ENCODE peak calls at places on chromosomes 7 and 10, in five cellular contexts. One of them, this sample, is unnamed. For H3K4me1 and H3K36me3, the result is how much of the 10 kb centered on the place peaks cover.

GRCh38 chr7:130961128-130961601 is 227.2 kb upstream of the KLF14 start:
- DNase-seq in breast epithelium: no peak
- DNase-seq in adrenal gland: no peak
- DNase-seq in pancreas: no peak
- DNase-seq in mesenchymal stem cell: peak
- DNase-seq in this sample: no peak

GRCh38 chr7:128398016-128398840 is 11.6 kb downstream of the IMPDH1 start:
- DNase-seq in mesenchymal stem cell: peak
- DNase-seq in pancreas: peak
- DNase-seq in breast epithelium: no peak
- DNase-seq in adrenal gland: peak
- DNase-seq in this sample: peak

GRCh38 chr7:45663167-45663921 is 89.2 kb downstream of the ADCY1 start:
- DNase-seq in mesenchymal stem cell: peak
- DNase-seq in pancreas: peak
- DNase-seq in adrenal gland: no peak
- DNase-seq in breast epithelium: no peak
- DNase-seq in this sample: no peak

GRCh38 chr7:120833551-120833950 is 24.4 kb downstream of the TSPAN12 start:
- DNase-seq in mesenchymal stem cell: peak
- DNase-seq in pancreas: no peak
- DNase-seq in breast epithelium: no peak
- DNase-seq in adrenal gland: no peak
- DNase-seq in this sample: no peak

GRCh38 chr7:143003393-143004051 is 23.4 kb downstream of the OR9A2 start:
- DNase-seq in pancreas: no peak
- DNase-seq in adrenal gland: no peak
- DNase-seq in breast epithelium: no peak
- DNase-seq in mesenchymal stem cell: peak
- DNase-seq in this sample: no peak

GRCh38 chr7:122123746-122124145 is 20.3 kb downstream of the AASS start:
- DNase-seq in mesenchymal stem cell: no peak
- DNase-seq in breast epithelium: no peak
- DNase-seq in pancreas: no peak
- DNase-seq in adrenal gland: no peak
- DNase-seq in this sample: no peak

GRCh38 chr10:111113961-111114830 is 37.4 kb downstream of the ADRA2A start:
- DNase-seq in mesenchymal stem cell: no peak
- DNase-seq in adrenal gland: no peak
- DNase-seq in breast epithelium: no peak
- DNase-seq in pancreas: no peak
- DNase-seq in this sample: no peak

GRCh38 chr7:24587853-24588252 is 14.6 kb downstream of the PALS2 start:
- DNase-seq in pancreas: no peak
- DNase-seq in breast epithelium: no peak
- DNase-seq in mesenchymal stem cell: peak
- DNase-seq in adrenal gland: no peak
- DNase-seq in this sample: peak

GRCh38 chr7:82803411-82803810 is 359.3 kb downstream of the PCLO start:
- DNase-seq in breast epithelium: no peak
- DNase-seq in mesenchymal stem cell: no peak
- DNase-seq in adrenal gland: no peak
- DNase-seq in pancreas: no peak
- DNase-seq in this sample: no peak

GRCh38 chr10:132058111-132058745 is 7.5 kb upstream of the JAKMIP3 start:
- DNase-seq in breast epithelium: no peak
- DNase-seq in pancreas: no peak
- DNase-seq in adrenal gland: no peak
- DNase-seq in mesenchymal stem cell: no peak
- DNase-seq in this sample: no peak

GRCh38 chr7:135976312-135977019 is 693 bp downstream of the MTPN start:
- DNase-seq in breast epithelium: no peak
- DNase-seq in pancreas: no peak
- DNase-seq in mesenchymal stem cell: no peak
- DNase-seq in adrenal gland: peak
- DNase-seq in this sample: peak

GRCh38 chr7:92697414-92697813 is 107.2 kb upstream of the FAM133B start:
- DNase-seq in mesenchymal stem cell: no peak
- DNase-seq in breast epithelium: no peak
- DNase-seq in adrenal gland: no peak
- DNase-seq in pancreas: no peak
- DNase-seq in this sample: no peak

GRCh38 chr10:62491597-62491996 is 117.4 kb downstream of the ZNF365 start:
- DNase-seq in adrenal gland: no peak
- DNase-seq in pancreas: no peak
- DNase-seq in mesenchymal stem cell: no peak
- DNase-seq in breast epithelium: no peak
- DNase-seq in this sample: no peak

GRCh38 chr10:1374501-1374900 is 318.3 kb downstream of the WDR37 start:
- DNase-seq in pancreas: no peak
- DNase-seq in adrenal gland: no peak
- DNase-seq in mesenchymal stem cell: no peak
- DNase-seq in breast epithelium: no peak
- DNase-seq in this sample: no peak

GRCh38 chr10:66822801-66823200 is 103.0 kb upstream of the LRRTM3 start:
- DNase-seq in breast epithelium: no peak
- DNase-seq in mesenchymal stem cell: no peak
- DNase-seq in adrenal gland: no peak
- DNase-seq in pancreas: no peak
- DNase-seq in this sample: no peak

GRCh38 chr7:156177396-156178055 is 365.3 kb upstream of the SHH start:
- DNase-seq in adrenal gland: no peak
- DNase-seq in pancreas: no peak
- DNase-seq in mesenchymal stem cell: no peak
- DNase-seq in breast epithelium: no peak
- DNase-seq in this sample: peak

GRCh38 chr10:112382539-112383235 is 8.8 kb downstream of the ACSL5 start:
- DNase-seq in pancreas: no peak
- DNase-seq in breast epithelium: no peak
- DNase-seq in mesenchymal stem cell: no peak
- DNase-seq in adrenal gland: no peak
- DNase-seq in this sample: peak

GRCh38 chr10:112383325-112383724 is 9.4 kb downstream of the ACSL5 start:
- DNase-seq in mesenchymal stem cell: peak
- DNase-seq in adrenal gland: peak
- DNase-seq in breast epithelium: no peak
- DNase-seq in pancreas: no peak
- DNase-seq in this sample: peak

GRCh38 chr10:112376578-112376855 is 2.6 kb downstream of the ACSL5 start:
- DNase-seq in pancreas: no peak
- DNase-seq in adrenal gland: no peak
- DNase-seq in breast epithelium: no peak
- DNase-seq in mesenchymal stem cell: no peak
- DNase-seq in this sample: no peak

GRCh38 chr10:112375721-112376577 is 2.0 kb downstream of the ACSL5 start:
- DNase-seq in mesenchymal stem cell: peak
- DNase-seq in adrenal gland: peak
- DNase-seq in pancreas: peak
- DNase-seq in breast epithelium: peak
- DNase-seq in this sample: no peak

DNA sequence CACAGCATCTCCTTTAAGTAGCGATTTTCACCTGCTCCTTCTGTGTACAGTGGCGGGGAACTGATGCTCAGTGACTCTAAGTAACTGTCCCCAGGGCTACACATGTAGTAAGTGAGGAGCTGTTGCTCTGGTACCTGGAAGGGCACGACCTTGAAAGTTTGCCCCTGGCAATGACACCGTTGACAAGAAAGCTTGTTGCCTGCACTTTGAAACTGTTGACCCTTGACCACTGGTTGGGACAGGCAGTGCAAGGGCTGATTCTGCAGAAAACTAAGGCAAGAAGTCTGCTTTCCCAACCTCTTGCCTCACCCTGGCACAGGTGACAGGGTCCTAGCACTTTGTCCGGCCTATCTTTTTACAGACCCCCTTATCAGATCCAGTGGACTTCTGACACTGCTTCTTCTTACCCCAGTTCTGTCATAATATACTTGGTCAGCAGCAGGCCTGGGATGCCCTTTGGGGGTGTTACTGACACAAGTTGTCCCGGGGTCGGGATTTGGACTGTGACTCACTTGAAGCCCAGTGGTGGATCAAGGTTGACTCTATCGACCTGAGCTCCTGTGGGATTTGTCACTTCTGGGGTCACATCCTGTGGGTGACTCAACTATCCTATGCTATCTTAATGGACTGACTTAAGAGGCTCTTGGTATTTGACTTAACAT is 5.8 kb downstream of the ACSL5 start:
- DNase-seq in mesenchymal stem cell: peak
- DNase-seq in adrenal gland: no peak
- DNase-seq in pancreas: no peak
- DNase-seq in breast epithelium: no peak
- DNase-seq in this sample: peak
- H3K4me1 ChIP-seq in mesenchymal stem cell: under half
- H3K4me1 ChIP-seq in adrenal gland: under half
- H3K4me1 ChIP-seq in pancreas: under half
- H3K4me1 ChIP-seq in breast epithelium: under half
- H3K4me1 ChIP-seq in this sample: half or more

DNA sequence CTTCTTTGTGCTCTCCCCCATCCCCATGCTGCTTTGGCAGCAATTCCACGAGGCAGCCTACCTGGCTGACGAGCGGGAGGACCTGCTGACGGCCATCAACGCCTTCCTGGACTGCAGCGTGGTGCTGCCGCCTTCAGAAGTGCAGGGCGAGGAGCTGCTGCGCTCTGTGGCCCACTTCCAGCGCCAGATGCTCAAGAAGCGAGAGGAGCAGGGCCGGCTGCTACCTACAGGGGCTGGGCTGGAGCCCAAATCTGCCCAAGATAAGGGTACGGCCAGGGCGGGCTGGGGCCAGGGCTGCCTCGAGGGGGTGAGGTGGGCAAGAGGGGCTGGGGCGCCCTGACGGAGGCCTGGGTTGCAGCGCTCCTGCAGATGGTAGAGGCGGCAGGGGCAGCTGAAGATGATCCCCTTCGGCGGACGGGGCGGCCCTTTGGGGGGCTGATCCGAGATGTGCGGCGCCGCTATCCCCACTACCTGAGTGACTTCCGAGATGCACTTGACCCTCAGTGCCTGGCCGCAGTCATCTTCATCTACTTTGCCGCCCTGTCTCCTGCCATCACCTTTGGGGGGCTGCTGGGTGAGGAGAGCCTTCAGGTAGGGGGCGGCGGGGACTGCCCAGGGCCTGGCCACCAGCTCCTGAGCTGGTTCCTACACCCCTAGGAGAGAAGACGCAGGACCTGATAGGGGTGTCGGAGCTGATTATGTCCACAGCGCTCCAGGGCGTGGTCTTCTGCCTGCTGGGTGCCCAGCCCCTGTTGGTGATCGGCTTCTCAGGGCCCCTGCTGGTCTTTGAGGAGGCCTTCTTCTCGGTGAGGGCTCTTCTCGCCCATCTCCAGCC is 9.4 kb downstream of the FASTK start:
- DNase-seq in breast epithelium: no peak
- DNase-seq in adrenal gland: no peak
- DNase-seq in pancreas: no peak
- DNase-seq in mesenchymal stem cell: no peak
- DNase-seq in this sample: no peak
- H3K36me3 ChIP-seq in breast epithelium: under half
- H3K36me3 ChIP-seq in adrenal gland: under half
- H3K36me3 ChIP-seq in pancreas: half or more
- H3K36me3 ChIP-seq in mesenchymal stem cell: half or more
- H3K36me3 ChIP-seq in this sample: under half

DNA sequence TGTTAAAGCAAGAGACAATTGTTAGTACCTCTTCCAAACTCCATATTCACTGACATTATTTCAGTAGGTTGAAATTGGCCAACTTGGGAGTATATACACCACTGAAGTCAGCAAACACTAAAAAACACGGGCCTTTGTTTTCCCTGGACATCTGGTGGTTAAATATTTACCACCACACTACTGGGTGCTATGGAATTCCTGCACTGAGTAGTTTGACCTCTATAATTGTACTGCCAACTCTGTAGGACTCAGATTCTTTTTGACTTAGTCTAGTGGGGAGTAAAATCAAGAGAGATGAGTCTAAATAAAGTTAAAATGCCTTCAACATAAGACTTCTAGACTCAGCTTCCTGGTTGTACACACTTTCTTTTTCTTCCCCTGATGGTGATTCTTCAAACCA is 41.3 kb upstream of the TES start:
- DNase-seq in adrenal gland: no peak
- DNase-seq in mesenchymal stem cell: peak
- DNase-seq in pancreas: no peak
- DNase-seq in breast epithelium: no peak
- DNase-seq in this sample: peak
- H3K4me1 ChIP-seq in adrenal gland: under half
- H3K4me1 ChIP-seq in mesenchymal stem cell: under half
- H3K4me1 ChIP-seq in pancreas: under half
- H3K4me1 ChIP-seq in breast epithelium: under half
- H3K4me1 ChIP-seq in this sample: under half

GRCh38 chr7:101208794-101209193 is 8.0 kb upstream of the MOGAT3 start:
- DNase-seq in adrenal gland: no peak
- DNase-seq in breast epithelium: no peak
- DNase-seq in pancreas: no peak
- DNase-seq in mesenchymal stem cell: no peak
- DNase-seq in this sample: no peak

GRCh38 chr7:101212014-101212413 is 5.4 kb downstream of the PLOD3 start:
- DNase-seq in adrenal gland: no peak
- DNase-seq in mesenchymal stem cell: no peak
- DNase-seq in pancreas: no peak
- DNase-seq in breast epithelium: no peak
- DNase-seq in this sample: no peak

GRCh38 chr7:101210143-101210542 is 7.2 kb downstream of the PLOD3 start:
- DNase-seq in adrenal gland: no peak
- DNase-seq in pancreas: no peak
- DNase-seq in breast epithelium: no peak
- DNase-seq in mesenchymal stem cell: no peak
- DNase-seq in this sample: no peak

GRCh38 chr7:101207459-101207858 is 6.6 kb upstream of the MOGAT3 start:
- DNase-seq in mesenchymal stem cell: no peak
- DNase-seq in pancreas: no peak
- DNase-seq in adrenal gland: no peak
- DNase-seq in breast epithelium: no peak
- DNase-seq in this sample: no peak

DNA sequence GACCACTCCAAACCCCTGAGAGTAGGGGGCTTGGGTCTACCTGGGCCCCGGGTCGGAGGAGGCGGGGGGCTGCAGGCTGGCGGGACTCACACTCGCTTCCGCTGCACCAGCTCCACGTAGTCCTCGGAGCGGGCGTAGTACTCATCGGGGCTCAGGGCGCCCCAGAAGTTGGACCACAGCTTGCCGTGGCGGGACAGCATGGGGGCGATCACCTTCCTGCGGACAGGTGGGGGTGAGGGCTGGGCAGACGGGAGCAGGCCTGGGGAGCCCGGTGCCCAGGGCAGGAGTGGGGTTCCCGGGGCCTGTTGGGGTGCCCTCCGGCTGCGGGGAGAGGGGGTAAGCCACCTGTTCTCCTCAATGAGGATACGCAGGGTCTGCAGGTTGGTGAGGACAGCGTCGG is 5.9 kb downstream of the PLOD3 start:
- DNase-seq in adrenal gland: no peak
- DNase-seq in pancreas: no peak
- DNase-seq in breast epithelium: no peak
- DNase-seq in mesenchymal stem cell: no peak
- DNase-seq in this sample: no peak
- H3K36me3 ChIP-seq in adrenal gland: under half
- H3K36me3 ChIP-seq in pancreas: under half
- H3K36me3 ChIP-seq in breast epithelium: under half
- H3K36me3 ChIP-seq in mesenchymal stem cell: half or more
- H3K36me3 ChIP-seq in this sample: under half